ENCODE peak calls at places on chromosomes 12 and 14, in seven cellular contexts. H, U, R, Y, M, A and K are unnamed samples.

GRCh38 chr12:102833687-102834435 is 83.2 kb downstream of the PAH start:
- DNase-seq in H (peak), U (no peak), R (peak), Y (no peak), M (peak), A (peak), K (no peak)

GRCh38 chr12:47808049-47808448 is 11.7 kb downstream of the HDAC7 start:
- DNase-seq in H (peak), U (no peak), R (no peak), Y (no peak), M (peak), A (no peak), K (no peak)

GRCh38 chr12:20525064-20525610 is 156.8 kb downstream of the PDE3A start:
- DNase-seq in H (peak), U (no peak), R (no peak), Y (no peak), M (peak), A (no peak), K (no peak)

GRCh38 chr12:18323159-18323558 is 61.8 kb downstream of the PIK3C2G start:
- DNase-seq in H (peak), U (no peak), R (no peak), Y (no peak), M (peak), A (no peak), K (no peak)

GRCh38 chr14:78697341-78697740 is 527.2 kb downstream of the NRXN3 start:
- DNase-seq in H (peak), U (no peak), R (no peak), Y (peak), M (peak), A (no peak), K (peak)

GRCh38 chr14:55671641-55672040 is 91.6 kb downstream of the KTN1 start:
- DNase-seq in H (peak), U (no peak), R (no peak), Y (no peak), M (peak), A (no peak), K (no peak)

GRCh38 chr14:53035796-53036195 is 84.9 kb upstream of the FERMT2 start:
- DNase-seq in H (peak), U (no peak), R (no peak), Y (no peak), M (peak), A (no peak), K (no peak)

GRCh38 chr12:71455028-71455737 is 15.6 kb downstream of the LGR5 start:
- DNase-seq in H (no peak), U (no peak), R (no peak), Y (no peak), M (no peak), A (no peak), K (peak)

GRCh38 chr12:127987199-127987901 is 279.6 kb upstream of the TMEM132C start:
- DNase-seq in H (peak), U (no peak), R (no peak), Y (no peak), M (peak), A (no peak), K (no peak)

GRCh38 chr12:65740873-65741600 is 83.2 kb upstream of the HMGA2 start:
- DNase-seq in H (peak), U (peak), R (peak), Y (peak), M (peak), A (peak), K (no peak)

GRCh38 chr14:33610121-33610520 is 340.8 kb downstream of the EGLN3 start:
- DNase-seq in H (no peak), U (no peak), R (no peak), Y (no peak), M (no peak), A (no peak), K (no peak)

GRCh38 chr14:87799400-87799799 is 193.6 kb downstream of the GALC start:
- DNase-seq in H (no peak), U (no peak), R (no peak), Y (no peak), M (no peak), A (no peak), K (no peak)

GRCh38 chr12:91406920-91407341 is 224.3 kb upstream of the DCN start:
- DNase-seq in H (peak), U (no peak), R (no peak), Y (no peak), M (peak), A (no peak), K (no peak)

GRCh38 chr12:95224202-95225170 is 6.9 kb downstream of the VEZT start:
- DNase-seq in H (peak), U (no peak), R (no peak), Y (no peak), M (peak), A (no peak), K (no peak)

GRCh38 chr14:20343855-20344205 is 395 bp downstream of the PARP2 start:
- DNase-seq in H (peak), U (no peak), R (no peak), Y (no peak), M (peak), A (no peak), K (peak)

GRCh38 chr14:64956697-64957412 is 14.3 kb upstream of the GPX2 start:
- DNase-seq in H (no peak), U (no peak), R (no peak), Y (no peak), M (no peak), A (no peak), K (no peak)

GRCh38 chr12:3420693-3421092 is 70.3 kb upstream of the PRMT8 start:
- DNase-seq in H (no peak), U (no peak), R (no peak), Y (peak), M (no peak), A (no peak), K (no peak)

GRCh38 chr14:71647086-71647784 is 285.0 kb upstream of the RGS6 start:
- DNase-seq in H (no peak), U (no peak), R (no peak), Y (no peak), M (no peak), A (no peak), K (no peak)

GRCh38 chr12:19683178-19683927 is 244.1 kb downstream of the AEBP2 start:
- DNase-seq in H (peak), U (no peak), R (no peak), Y (no peak), M (peak), A (no peak), K (no peak)

GRCh38 chr12:97148941-97149559 is 242.0 kb downstream of the NEDD1 start:
- DNase-seq in H (peak), U (peak), R (peak), Y (peak), M (peak), A (peak), K (peak)

GRCh38 chr12:12696562-12697383 is 790 bp upstream of the GPR19 start:
- DNase-seq in H (peak), U (peak), R (peak), Y (peak), M (peak), A (peak), K (peak)

GRCh38 chr14:99774204-99774497 is 19.1 kb upstream of the EML1 start:
- DNase-seq in H (no peak), U (no peak), R (no peak), Y (no peak), M (no peak), A (no peak), K (no peak)

GRCh38 chr14:101714394-101714793 is 47.1 kb upstream of the PPP2R5C start:
- DNase-seq in H (no peak), U (no peak), R (no peak), Y (no peak), M (no peak), A (no peak), K (no peak)